ENCODE peak calls at places on chromosomes 13 and 19, in nine cellular contexts. J, C, A, K, Q, T, S, H and M are unnamed samples.

GRCh38 chr19:43362179-43362578 is 8.7 kb downstream of the CD177 start:
- DNase-seq in S (no peak), Q (peak; percentile 66), K (no peak), J (no peak), T (no peak), H (peak; percentile 4), A (no peak), C (no peak), M (no peak)

GRCh38 chr13:110130431-110130830 is 176.5 kb downstream of the COL4A1 start:
- DNase-seq in H (no peak), S (no peak), T (no peak), C (no peak), Q (no peak), K (no peak), A (no peak), J (no peak), M (no peak)

GRCh38 chr19:37905936-37906867 is at the start of gene WDR87:
- DNase-seq in T (no peak), H (peak; percentile 4), C (no peak), Q (no peak), S (peak; percentile 40), J (peak; percentile 33), K (peak; percentile 63), A (no peak), M (no peak)

GRCh38 chr13:45167611-45168554 is 33.0 kb downstream of the KCTD4 start:
- DNase-seq in C (no peak), S (peak; percentile 84), H (no peak), K (no peak), T (no peak), Q (peak; percentile 38), A (no peak), J (peak; percentile 36), M (no peak)

GRCh38 chr13:110457361-110457760 is 104.2 kb downstream of the RAB20 start:
- DNase-seq in C (no peak), J (no peak), H (no peak), S (no peak), Q (no peak), T (no peak), K (peak; percentile 41), A (no peak), M (no peak)

GRCh38 chr13:97809576-97809975 is 143.9 kb upstream of the IPO5 start:
- DNase-seq in C (peak; percentile 6), T (no peak), H (peak; percentile 40), K (no peak), J (no peak), S (no peak), Q (peak; percentile 23), A (no peak), M (no peak)

GRCh38 chr19:18119243-18120105 is 21.9 kb downstream of the MAST3 start:
- DNase-seq in T (no peak), Q (no peak), S (no peak), H (no peak), A (no peak), K (no peak), C (no peak), J (no peak), M (no peak)

GRCh38 chr19:21094347-21095025 is 12.5 kb downstream of the ZNF714 start:
- DNase-seq in Q (no peak), C (no peak), S (no peak), A (no peak), K (no peak), T (no peak), H (no peak), J (no peak), M (no peak)

GRCh38 chr19:13262450-13262849 is 112.2 kb downstream of the IER2 start:
- DNase-seq in Q (peak; percentile 60), K (no peak), C (peak; percentile 72), S (no peak), A (no peak), T (no peak), J (no peak), H (peak; percentile 74), M (peak; percentile 7)

GRCh38 chr13:98416408-98416807 is 160.5 kb downstream of the STK24 start:
- DNase-seq in S (peak; percentile 88), A (no peak), C (no peak), H (no peak), Q (no peak), J (no peak), T (no peak), K (no peak), M (no peak)

GRCh38 chr13:23518231-23518630 is 52.0 kb upstream of the TNFRSF19 start:
- DNase-seq in S (no peak), H (no peak), A (no peak), Q (no peak), T (no peak), C (no peak), J (no peak), K (no peak), M (no peak)

GRCh38 chr13:76533251-76533650 is 353.0 kb downstream of the KCTD12 start:
- DNase-seq in Q (peak; percentile 40), J (no peak), H (no peak), K (no peak), S (no peak), A (no peak), C (peak; percentile 25), T (no peak), M (no peak)

GRCh38 chr13:35164324-35164932 is 222.4 kb downstream of the NBEA start:
- DNase-seq in K (no peak), Q (peak; percentile 43), A (no peak), S (no peak), J (no peak), T (no peak), H (peak; percentile 56), C (peak; percentile 55), M (no peak)

GRCh38 chr19:2235026-2235395 is 1.1 kb downstream of the PLEKHJ1 start:
- DNase-seq in K (no peak), H (no peak), J (no peak), S (no peak), C (no peak), T (no peak), Q (no peak), A (no peak), M (no peak)
- H3K4me3 ChIP-seq in K (peak overlapping the region; percentile 92), H (peak overlapping the region; percentile 84), J (peak overlapping the region; percentile 84), S (peak overlapping the region; percentile 81), C (peak overlapping the region; percentile 86), T (peak overlapping the region; percentile 95), Q (peak overlapping the region; percentile 76), A (peak overlapping the region; percentile 82), M (peak overlapping the region; percentile 78)

DNA sequence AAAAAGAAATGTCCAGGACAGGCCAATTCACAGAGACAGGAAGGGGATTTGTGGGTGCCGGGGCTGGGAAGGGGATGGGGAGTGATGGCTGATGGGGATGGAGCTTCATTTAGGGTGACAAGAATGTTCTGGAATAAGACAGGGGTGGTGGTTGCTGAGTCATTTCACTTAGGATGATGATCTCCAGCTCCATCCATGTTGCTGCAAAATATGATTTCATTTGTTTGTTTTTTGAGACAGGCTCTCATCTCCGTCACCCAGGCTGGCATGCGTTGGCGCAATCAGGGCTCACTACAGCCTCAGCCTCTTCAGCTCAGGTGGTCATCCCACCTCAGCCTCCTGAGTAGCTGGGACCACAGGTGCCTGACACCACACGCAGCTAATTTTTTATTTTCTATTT is 3.1 kb upstream of the JSRP1 start:
- DNase-seq in C (no peak), T (no peak), A (no peak), Q (peak; percentile 48), S (no peak), H (no peak), K (no peak), J (no peak), M (no peak)
- TF ChIP-seq CTCF in C (no peak), T (no peak), A (no peak), Q (no peak), S (no peak), H (no peak), K (no peak), J (no peak), M (no peak)

GRCh38 chr13:113491982-113492381 is 1.5 kb upstream of the DCUN1D2 start:
- DNase-seq in J (no peak), H (no peak), K (no peak), S (no peak), T (no peak), A (no peak), C (no peak), Q (no peak), M (no peak)
- H3K4me3 ChIP-seq in J (peak overlapping the region; percentile 95), H (peak overlapping the region; percentile 82), K (peak overlapping the region; percentile 98), S (no peak overlapping the region), T (peak overlapping the region; percentile 93), A (peak overlapping the region; percentile 84), C (peak overlapping the region; percentile 89), Q (peak overlapping the region; percentile 90), M (peak overlapping the region; percentile 89)

GRCh38 chr13:71213252-71213821 is 653.7 kb downstream of the DACH1 start:
- DNase-seq in C (no peak), J (no peak), Q (no peak), S (no peak), A (no peak), K (no peak), H (no peak), T (no peak), M (no peak)

GRCh38 chr13:71219671-71220070 is 647.3 kb downstream of the DACH1 start:
- DNase-seq in H (no peak), S (no peak), Q (no peak), C (no peak), J (no peak), K (no peak), T (no peak), A (no peak), M (no peak)

GRCh38 chr13:71217827-71218226 is 649.2 kb downstream of the DACH1 start:
- DNase-seq in S (no peak), A (no peak), K (no peak), H (no peak), J (no peak), T (no peak), Q (no peak), C (no peak), M (no peak)

GRCh38 chr13:71218960-71219359 is 648.0 kb downstream of the DACH1 start:
- DNase-seq in S (no peak), A (no peak), C (no peak), Q (no peak), H (no peak), T (no peak), J (no peak), K (no peak), M (no peak)
- TF ChIP-seq CTCF in S (no peak), A (no peak), C (peak; percentile 4), Q (no peak), H (no peak), T (no peak), J (no peak), K (no peak), M (no peak)